ENCODE peak calls at places on chromosomes 6 and 20, in nine cellular contexts. Z is fibroblast of lung, H is hepatocyte, S is BJ, Q is BE2C, A is activated B cell treated with CpG ODN at 0.5 μM for 24 hours, F is lung, B is GM12878, W is GM06990. N is an unnamed sample.

GRCh38 chr6:81895511-81896185 is 143.2 kb upstream of the TENT5A start:
- DNase-seq in Z (peak; percentile 99), H (peak; percentile 30), S (peak; percentile 90), Q (no peak), A (no peak), F (no peak), B (no peak), W (no peak), N (no peak)

GRCh38 chr6:158770948-158771347 is 48.2 kb downstream of the EZR start:
- DNase-seq in Z (peak; percentile 22), H (peak; percentile 8), S (no peak), Q (no peak), A (no peak), F (no peak), B (no peak), W (no peak), N (no peak)

GRCh38 chr20:17624551-17625245 is 54.8 kb downstream of the DSTN start:
- DNase-seq in Z (no peak), H (no peak), S (no peak), Q (peak; percentile 27), A (peak; percentile 9), F (no peak), B (no peak), W (no peak), N (no peak)

GRCh38 chr6:146770965-146771735 is 172.4 kb downstream of the ADGB start:
- DNase-seq in Z (no peak), H (no peak), S (no peak), Q (no peak), A (no peak), F (peak; percentile 54), B (no peak), W (no peak), N (no peak)

GRCh38 chr6:8688823-8689222 is 253.5 kb upstream of the SLC35B3 start:
- DNase-seq in Z (no peak), H (no peak), S (no peak), Q (no peak), A (no peak), F (no peak), B (no peak), W (no peak), N (no peak)

GRCh38 chr6:80363501-80363900 is 257.0 kb downstream of the BCKDHB start:
- DNase-seq in Z (no peak), H (no peak), S (no peak), Q (no peak), A (no peak), F (no peak), B (no peak), W (no peak), N (no peak)

GRCh38 chr6:30490031-30490876 is 945 bp downstream of the HLA-E start:
- DNase-seq in Z (peak; percentile 55), H (peak; percentile 86), S (no peak), Q (peak; percentile 45), A (peak; percentile 66), F (peak; percentile 78), B (peak; percentile 31), W (peak; percentile 84), N (no peak)

GRCh38 chr6:141133346-141133745 is 999.4 kb upstream of the GJE1 start:
- DNase-seq in Z (peak; percentile 58), H (no peak), S (no peak), Q (no peak), A (no peak), F (no peak), B (no peak), W (no peak), N (no peak)

GRCh38 chr6:116881236-116881635 is 4.2 kb downstream of the RFX6 start:
- DNase-seq in Z (no peak), H (peak; percentile 14), S (no peak), Q (no peak), A (no peak), F (no peak), B (no peak), W (no peak), N (no peak)
- TF ChIP-seq CTCF in Z (no peak), H (peak; percentile 62), S (peak; percentile 6), Q (no peak), A (no peak), F (no peak), B (no peak), W (no peak), N (peak; percentile 52)

GRCh38 chr6:108168026-108168463 is 2.2 kb downstream of the NR2E1 start:
- DNase-seq in Z (no peak), H (no peak), S (no peak), Q (no peak), A (peak; percentile 25), F (no peak), B (no peak), W (no peak), N (no peak)

GRCh38 chr6:108168980-108169800 is 3.4 kb downstream of the NR2E1 start:
- DNase-seq in Z (no peak), H (no peak), S (no peak), Q (peak; percentile 39), A (no peak), F (no peak), B (no peak), W (no peak), N (no peak)

GRCh38 chr6:108167449-108167903 is 1.7 kb downstream of the NR2E1 start:
- DNase-seq in Z (no peak), H (no peak), S (no peak), Q (no peak), A (no peak), F (no peak), B (no peak), W (no peak), N (no peak)

GRCh38 chr6:108169801-108170606 is 4.2 kb downstream of the NR2E1 start:
- DNase-seq in Z (no peak), H (no peak), S (no peak), Q (no peak), A (no peak), F (no peak), B (no peak), W (no peak), N (no peak)

DNA sequence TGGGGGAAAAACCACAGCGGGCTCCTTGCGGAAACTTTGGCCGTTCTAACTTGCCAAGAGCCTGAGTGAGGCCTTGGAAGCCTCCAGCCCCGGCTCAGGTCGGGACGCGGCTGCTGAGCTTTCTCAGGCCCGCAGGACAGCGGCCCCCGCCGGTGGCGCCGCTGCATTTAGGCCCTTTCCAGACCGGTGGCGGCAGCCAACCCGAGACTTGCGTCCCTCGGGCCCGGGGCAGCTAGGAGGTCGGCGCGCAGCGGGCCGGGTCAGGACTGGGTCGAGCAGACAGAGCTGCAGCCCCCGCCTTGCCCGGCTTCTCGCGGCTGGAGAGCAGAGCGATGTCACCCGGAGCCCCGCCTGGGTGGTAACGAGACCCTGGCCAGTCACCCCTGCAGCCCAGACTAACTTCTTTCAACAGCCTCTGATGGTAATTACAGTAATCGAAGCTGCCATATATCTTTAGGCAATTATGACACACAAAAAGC is 2.7 kb downstream of the NR2E1 start:
- DNase-seq in Z (peak; percentile 38), H (peak; percentile 66), S (no peak), Q (peak; percentile 61), A (peak; percentile 49), F (no peak), B (no peak), W (peak; percentile 50), N (no peak)
- TF ChIP-seq CTCF in Z (no peak), H (peak; percentile 40), S (peak; percentile 24), Q (peak; percentile 42), A (no peak), F (no peak), B (no peak), W (peak; percentile 30), N (peak; percentile 57)

GRCh38 chr20:5788385-5788895 is 38.2 kb downstream of the SHLD1 start:
- DNase-seq in Z (peak; percentile 78), H (peak; percentile 93), S (peak; percentile 22), Q (peak; percentile 83), A (no peak), F (peak; percentile 84), B (peak; percentile 66), W (peak; percentile 43), N (peak; percentile 71)
- TF ChIP-seq CTCF in Z (peak; percentile 83), H (peak; percentile 95), S (peak; percentile 81), Q (peak; percentile 95), A (no peak), F (peak; percentile 92), B (peak; percentile 87), W (peak; percentile 77), N (peak; percentile 94)

GRCh38 chr20:8454137-8454712 is 322.2 kb downstream of the PLCB1 start:
- DNase-seq in Z (peak; percentile 93), H (peak; percentile 10), S (peak; percentile 70), Q (peak; percentile 78), A (no peak), F (no peak), B (peak; percentile 17), W (no peak), N (no peak)
- TF ChIP-seq CTCF in Z (peak; percentile 60), H (peak; percentile 24), S (peak; percentile 60), Q (peak; percentile 93), A (no peak), F (no peak), B (peak; percentile 57), W (peak; percentile 63), N (peak; percentile 42)

DNA sequence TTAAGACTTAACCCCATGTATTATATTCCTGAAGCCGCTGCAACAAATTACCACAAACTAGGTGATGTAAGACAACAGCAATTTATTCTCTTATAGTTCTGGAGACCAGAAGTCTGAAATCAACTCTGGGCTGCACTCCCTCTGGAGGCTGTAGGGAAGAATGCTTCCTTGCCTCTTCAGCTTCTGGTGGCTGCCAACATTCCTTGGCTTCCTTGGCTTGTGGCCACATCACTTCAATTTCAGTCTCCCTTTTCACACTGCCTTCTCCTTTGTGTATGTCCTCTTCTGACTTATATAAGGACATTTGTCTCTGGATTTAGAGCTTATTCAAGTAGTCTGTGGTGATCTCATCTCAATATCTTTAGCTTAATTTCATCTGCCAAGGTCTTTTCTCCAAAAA is 141.6 kb downstream of the DHX35 start:
- DNase-seq in Z (peak; percentile 9), H (no peak), S (no peak), Q (no peak), A (no peak), F (no peak), B (no peak), W (no peak), N (no peak)
- TF ChIP-seq CTCF in Z (no peak), H (no peak), S (no peak), Q (no peak), A (no peak), F (no peak), B (no peak), W (no peak), N (no peak)